ENCODE peak calls at places on chromosomes 1 and 21, in seven cellular contexts. L is astrocyte; R is stomach; X is fibroblast of pulmonary artery; P is PC-9; M is CD8-positive, alpha-beta T cell; J is RWPE1. V is an unnamed sample.
A peak's percentile ranks its signal among the peaks of the same experiment; 100 is the strongest.

GRCh38 chr1:26580116-26580515 is 50.6 kb downstream of the RPS6KA1 start:
- DNase-seq in M (no peak), P (no peak), X (no peak), L (no peak), J (no peak), R (no peak), V (no peak)

GRCh38 chr1:183758913-183759312 is 46.0 kb upstream of the RGL1 start:
- DNase-seq in P (no peak), X (no peak), J (no peak), M (no peak), L (no peak), R (no peak), V (no peak)

GRCh38 chr1:20530901-20531300 is 21.5 kb upstream of the FAM43B start:
- DNase-seq in J (peak; percentile 35), M (no peak), X (no peak), L (no peak), R (no peak), P (peak; percentile 66), V (no peak)

GRCh38 chr21:37087188-37087587 is 14.1 kb downstream of the TTC3 start:
- DNase-seq in J (no peak), M (no peak), X (peak; percentile 77), P (no peak), R (no peak), L (peak; percentile 63), V (peak; percentile 36)

GRCh38 chr1:172449012-172449584 is 5.2 kb upstream of the PIGC start:
- DNase-seq in R (no peak), M (no peak), L (no peak), X (no peak), P (peak; percentile 75), J (no peak), V (no peak)

GRCh38 chr21:45763074-45763473 is 119.5 kb downstream of the PCBP3 start:
- DNase-seq in L (peak; percentile 3), J (no peak), P (no peak), M (no peak), X (no peak), R (no peak), V (no peak)

GRCh38 chr1:208980590-208980989 is 602.9 kb upstream of the CAMK1G start:
- DNase-seq in P (no peak), L (no peak), X (peak; percentile 41), R (no peak), J (peak; percentile 33), M (no peak), V (no peak)

GRCh38 chr1:52193985-52194384 is 52.1 kb downstream of the ZFYVE9 start:
- DNase-seq in M (no peak), P (no peak), X (no peak), L (no peak), J (no peak), R (no peak), V (no peak)

GRCh38 chr1:3349161-3349967 is 105.1 kb upstream of the ARHGEF16 start:
- DNase-seq in X (peak; percentile 17), R (peak; percentile 77), J (no peak), L (peak; percentile 27), M (no peak), P (peak; percentile 47), V (no peak)

DNA sequence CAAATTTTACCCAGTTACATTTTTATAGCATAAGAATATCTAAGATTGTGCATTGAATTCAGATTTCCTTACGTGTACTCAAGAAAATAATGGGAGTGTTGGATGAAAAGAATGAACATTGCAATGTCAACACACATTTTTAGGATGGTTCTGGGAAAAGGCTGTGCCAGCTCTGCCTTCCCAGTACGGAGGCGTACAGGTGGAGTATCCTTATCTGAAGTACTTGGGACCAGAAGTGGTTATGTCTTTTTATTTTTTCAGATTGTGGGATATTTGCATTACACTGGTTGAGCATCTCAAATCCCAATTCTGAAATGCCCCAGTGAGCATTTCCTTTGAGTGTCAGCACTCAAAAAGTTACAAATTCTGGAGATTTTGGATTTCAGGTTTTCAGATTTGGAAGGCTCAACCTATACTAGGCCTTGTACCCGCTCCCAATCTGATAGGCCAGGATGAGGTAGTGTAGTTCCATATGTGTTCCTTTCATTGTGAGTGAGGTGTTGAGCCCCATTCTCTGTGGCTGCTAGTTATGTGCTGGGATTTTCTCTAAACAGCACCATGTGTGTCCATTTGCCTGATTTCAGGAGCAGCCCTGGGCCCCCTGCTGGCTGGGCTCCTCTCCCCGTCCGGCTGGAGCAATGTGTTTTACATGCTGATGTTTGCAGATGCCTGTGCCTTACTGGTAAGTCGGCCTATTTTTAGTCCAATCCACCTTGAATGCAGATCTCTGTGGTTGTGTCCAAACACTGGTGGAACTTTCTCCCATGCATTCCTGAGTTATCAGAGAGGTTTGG is 60.8 kb downstream of the SLC37A1 start:
- DNase-seq in R (peak; percentile 25), M (no peak), X (peak; percentile 35), L (no peak), P (no peak), J (peak; percentile 5), V (no peak)
- TF ChIP-seq CTCF in R (no peak), M (no peak), X (peak; percentile 55), L (peak; percentile 14), P (no peak), J (no peak), V (peak; percentile 50)

DNA sequence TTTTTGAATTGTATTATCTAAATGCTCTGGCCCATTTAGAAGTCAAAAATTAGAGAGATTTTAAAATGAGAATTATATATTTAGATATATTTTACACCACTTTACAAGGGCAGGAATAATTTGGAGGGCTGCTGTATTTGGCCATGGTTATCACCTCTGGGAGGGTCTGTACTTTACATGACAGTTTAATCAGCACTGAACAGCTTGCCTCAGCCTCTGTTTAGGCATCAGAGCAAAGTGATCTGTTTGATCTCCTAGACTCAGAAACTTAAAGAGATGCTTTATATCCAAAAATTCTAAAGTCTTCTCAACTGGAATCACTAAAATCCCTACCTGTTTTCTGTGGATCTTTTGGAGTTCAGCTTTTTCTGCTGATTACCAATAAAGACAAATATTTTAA is 5.4 kb upstream of the SPTA1 start:
- DNase-seq in J (no peak), L (no peak), R (no peak), P (no peak), M (no peak), X (no peak), V (no peak)
- TF ChIP-seq CTCF in J (no peak), L (no peak), R (no peak), P (no peak), M (no peak), X (no peak), V (no peak)

GRCh38 chr1:228734881-228735801 is at the start of gene RHOU:
- DNase-seq in R (peak; percentile 82), J (peak; percentile 33), L (peak; percentile 18), X (peak; percentile 72), M (peak; percentile 56), P (no peak), V (no peak)
- TF ChIP-seq CTCF in R (peak; percentile 56), J (peak; percentile 82), L (no peak), X (peak; percentile 21), M (peak; percentile 73), P (no peak), V (no peak)

GRCh38 chr1:53361541-53361961 is 33.7 kb upstream of the LRP8 start:
- DNase-seq in P (no peak), J (no peak), M (no peak), L (no peak), R (peak; percentile 16), X (no peak), V (no peak)

GRCh38 chr1:53359934-53360276 is 32.0 kb upstream of the LRP8 start:
- DNase-seq in P (no peak), X (no peak), J (no peak), M (no peak), R (no peak), L (no peak), V (no peak)

GRCh38 chr1:53365405-53366063 is 37.7 kb upstream of the LRP8 start:
- DNase-seq in P (no peak), J (no peak), M (no peak), R (peak; percentile 36), X (no peak), L (no peak), V (no peak)

GRCh38 chr1:53362270-53362669 is 34.4 kb upstream of the LRP8 start:
- DNase-seq in R (no peak), M (no peak), J (no peak), L (no peak), P (no peak), X (no peak), V (no peak)

GRCh38 chr1:53362851-53363642 is 35.2 kb upstream of the LRP8 start:
- DNase-seq in R (peak; percentile 8), J (no peak), M (no peak), P (no peak), X (no peak), L (no peak), V (no peak)
- TF ChIP-seq CTCF in R (no peak), J (no peak), M (no peak), P (no peak), X (no peak), L (no peak), V (no peak)